ENCODE peak calls at places on chromosomes 7 and 10, in nine cellular contexts. M is brain microvascular endothelial cell; I is stimulated activated CD8-positive, alpha-beta memory T cell treated with anti-CD3 and anti-CD28 coated beads, Interleukin-15, amount 100 ng/mL, for 4 hours; V is fibroblast of the conjunctiva; E is SIG-M5; G is IMR-90; S is AG08396; D is RWPE1; C is T-helper 9 cell. A is an unnamed sample.

GRCh38 chr7:77651544-77652162 is 44.6 kb upstream of the RSBN1L start:
- DNase-seq in E (no peak), M (peak; percentile 29), V (peak; percentile 26), S (peak; percentile 51), G (peak; percentile 47), I (no peak), D (peak; percentile 34), C (peak; percentile 5), A (no peak)

GRCh38 chr7:51175316-51175991 is 141.2 kb downstream of the COBL start:
- DNase-seq in D (no peak), G (no peak), I (no peak), V (no peak), M (no peak), C (no peak), S (no peak), E (no peak), A (peak; percentile 52)

GRCh38 chr10:78852447-78852846 is 216.3 kb upstream of the ZMIZ1 start:
- DNase-seq in E (no peak), V (no peak), G (no peak), D (no peak), S (no peak), I (no peak), M (no peak), C (no peak), A (no peak)

GRCh38 chr10:30048768-30049507 is 10.4 kb downstream of the JCAD start:
- DNase-seq in E (no peak), M (no peak), V (no peak), S (no peak), C (no peak), G (no peak), I (no peak), D (no peak), A (no peak)

GRCh38 chr10:37707829-37708578 is 149.4 kb downstream of the ZNF248 start:
- DNase-seq in G (no peak), D (no peak), E (no peak), C (no peak), S (no peak), I (no peak), V (no peak), M (no peak), A (no peak)

GRCh38 chr10:3931224-3931623 is 146.2 kb upstream of the KLF6 start:
- DNase-seq in G (no peak), E (no peak), I (no peak), D (no peak), V (no peak), M (no peak), S (no peak), C (no peak), A (no peak)

GRCh38 chr10:74206727-74207126 is 55.7 kb downstream of the ADK start:
- DNase-seq in V (no peak), I (no peak), C (no peak), D (no peak), S (no peak), G (no peak), M (no peak), E (no peak), A (no peak)

GRCh38 chr10:97127960-97128850 is 57.6 kb downstream of the SLIT1 start:
- DNase-seq in C (no peak), I (no peak), E (no peak), M (no peak), D (no peak), V (no peak), G (no peak), S (no peak), A (no peak)

GRCh38 chr10:96512524-96512991 is 1.2 kb downstream of the TLL2 start:
- DNase-seq in E (no peak), V (no peak), D (no peak), S (peak; percentile 31), M (no peak), C (no peak), I (no peak), G (peak; percentile 12), A (no peak)

GRCh38 chr7:64098-64521 is 128.3 kb upstream of the FAM20C start:
- DNase-seq in M (peak; percentile 70), V (peak; percentile 51), G (peak; percentile 74), D (peak; percentile 48), E (no peak), I (no peak), C (no peak), S (peak; percentile 68), A (no peak)

GRCh38 chr10:86247588-86247987 is 119.0 kb downstream of the GRID1 start:
- DNase-seq in C (no peak), E (no peak), M (no peak), S (no peak), D (no peak), V (no peak), G (no peak), I (no peak), A (no peak)

GRCh38 chr7:12199363-12199762 is 11.7 kb upstream of the TMEM106B start:
- DNase-seq in C (no peak), G (peak; percentile 14), I (no peak), D (peak; percentile 4), M (no peak), S (no peak), V (no peak), E (no peak), A (peak; percentile 40)

GRCh38 chr7:128174391-128174790 is 66.7 kb upstream of the LEP start:
- DNase-seq in G (no peak), I (no peak), V (no peak), M (no peak), S (no peak), E (no peak), C (no peak), D (no peak), A (no peak)

GRCh38 chr10:83541096-83541495 is 598.2 kb upstream of the GHITM start:
- DNase-seq in G (no peak), C (no peak), V (no peak), S (no peak), M (no peak), I (no peak), E (no peak), D (no peak), A (no peak)

A was measured in iPS DF 19.7.